ENCODE peak calls at places on chromosomes 11 and 22, in four cellular contexts. G is neural crest cell, N is AG04450, S is dorsolateral prefrontal cortex. D is an unnamed sample.

GRCh38 chr11:119745776-119746535 is 17.0 kb upstream of the NECTIN1 start:
- DNase-seq in S (peak; percentile 54), G (no peak), N (no peak), D (no peak)

GRCh38 chr11:86608251-86608799 is 64.1 kb downstream of the ME3 start:
- DNase-seq in N (peak; percentile 57), G (peak; percentile 46), S (peak; percentile 37), D (peak; percentile 50)

GRCh38 chr11:100790073-100790472 is 103.0 kb downstream of the ARHGAP42 start:
- DNase-seq in N (no peak), S (no peak), G (no peak), D (no peak)

GRCh38 chr11:6650104-6650503 is 5.5 kb downstream of the DCHS1 start:
- DNase-seq in G (no peak), N (no peak), S (no peak), D (no peak)

GRCh38 chr22:27635852-27636251 is 165.7 kb downstream of the MN1 start:
- DNase-seq in G (no peak), S (no peak), N (no peak), D (no peak)

GRCh38 chr22:39718206-39718605 is 147.7 kb downstream of the CACNA1I start:
- DNase-seq in G (no peak), S (no peak), N (no peak), D (no peak)

GRCh38 chr11:45180158-45180887 is 33.9 kb downstream of the PRDM11 start:
- DNase-seq in N (no peak), S (no peak), G (peak; percentile 36), D (peak; percentile 38)

GRCh38 chr11:62974848-62975522 is 9.8 kb downstream of the SLC22A6 start:
- DNase-seq in G (no peak), S (no peak), N (no peak), D (no peak)

GRCh38 chr11:134478611-134479010 is 66.6 kb upstream of the B3GAT1 start:
- DNase-seq in G (no peak), S (no peak), N (no peak), D (no peak)

GRCh38 chr11:78704811-78705210 is 130.1 kb upstream of the NARS2 start:
- DNase-seq in G (no peak), S (no peak), N (no peak), D (no peak)

DNA sequence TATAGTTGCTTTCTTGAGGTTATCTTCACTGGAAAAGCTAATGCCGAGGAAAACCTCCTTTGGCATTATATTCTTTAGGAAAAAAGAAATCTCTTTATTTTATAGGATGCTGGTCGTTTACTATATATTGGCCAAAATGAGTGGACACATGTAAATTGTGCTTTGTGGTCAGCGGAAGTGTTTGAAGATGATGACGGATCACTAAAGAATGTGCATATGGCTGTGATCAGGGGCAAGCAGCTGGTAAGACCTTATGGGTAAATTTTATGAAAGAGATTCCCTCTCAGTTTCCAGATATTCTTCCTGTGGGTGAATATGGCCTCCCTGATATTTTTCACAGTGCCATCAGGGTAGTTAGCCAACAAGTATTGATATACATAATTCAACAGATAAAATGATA is 29.4 kb upstream of the TTC36 start:
- DNase-seq in S (no peak), G (no peak), N (no peak), D (no peak)
- TF ChIP-seq CTCF in S (no peak), G (no peak), N (no peak), D (no peak)

GRCh38 chr11:82494988-82495432 is 238.7 kb downstream of the FAM181B start:
- DNase-seq in G (peak; percentile 2), S (no peak), N (no peak), D (peak; percentile 30)
- TF ChIP-seq CTCF in G (peak; percentile 63), S (no peak), N (peak; percentile 22), D (peak; percentile 33)

GRCh38 chr11:46242961-46243795 is 34.3 kb upstream of the CREB3L1 start:
- DNase-seq in S (peak; percentile 81), N (peak; percentile 95), G (peak; percentile 88), D (peak; percentile 96)
- TF ChIP-seq CTCF in S (peak; percentile 41), N (peak; percentile 3), G (peak; percentile 17), D (no peak)

GRCh38 chr11:25163421-25163820 is 666.6 kb downstream of the LUZP2 start:
- DNase-seq in S (no peak), N (no peak), G (no peak), D (no peak)
- TF ChIP-seq CTCF in S (no peak), N (no peak), G (no peak), D (no peak)

DNA sequence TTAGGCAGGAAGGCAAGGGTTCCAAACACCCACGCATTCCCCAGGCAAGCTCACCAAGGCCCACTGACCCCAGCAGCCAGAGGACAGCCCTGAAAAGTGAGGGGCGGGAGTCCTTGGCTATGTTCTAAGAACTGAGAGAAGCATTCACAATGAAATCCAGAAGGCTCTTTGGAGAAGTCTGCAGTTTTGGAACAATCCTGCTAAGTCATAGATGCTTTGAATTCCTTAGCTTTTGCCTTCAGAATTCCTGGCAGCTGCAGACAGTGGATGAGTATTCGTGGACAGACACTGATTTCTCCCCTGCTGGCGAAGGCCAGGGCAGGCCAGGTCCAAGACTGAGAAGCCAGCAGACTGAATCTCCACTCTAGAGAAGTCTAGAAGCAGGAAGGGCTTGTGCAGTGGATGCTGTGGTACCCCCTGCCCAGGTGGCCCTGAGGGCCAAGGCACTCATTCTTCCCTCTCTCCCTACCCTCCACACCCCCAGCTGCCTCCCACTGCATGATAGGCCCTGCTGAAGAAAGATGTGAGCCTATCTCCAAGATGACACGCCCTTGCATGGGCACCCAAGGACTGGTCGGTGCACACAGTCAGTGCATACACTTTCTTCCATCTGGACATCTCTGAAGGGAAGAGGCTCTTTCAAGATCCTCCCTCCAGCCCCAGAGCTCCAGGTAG is 133.2 kb upstream of the TEAD1 start:
- DNase-seq in N (peak; percentile 87), G (no peak), S (no peak), D (no peak)
- TF ChIP-seq CTCF in N (peak; percentile 65), G (no peak), S (no peak), D (no peak)

GRCh38 chr11:109972939-109973338 is 120.3 kb upstream of the ZC3H12C start:
- DNase-seq in G (no peak), N (no peak), S (no peak), D (no peak)

GRCh38 chr11:109968781-109969180 is 124.4 kb upstream of the ZC3H12C start:
- DNase-seq in G (no peak), N (no peak), S (no peak), D (no peak)

GRCh38 chr11:109972181-109972715 is 120.9 kb upstream of the ZC3H12C start:
- DNase-seq in G (no peak), S (no peak), N (no peak), D (no peak)

GRCh38 chr11:109970516-109971183 is 122.5 kb upstream of the ZC3H12C start:
- DNase-seq in G (no peak), N (no peak), S (no peak), D (no peak)

GRCh38 chr11:109971184-109971523 is 122.0 kb upstream of the ZC3H12C start:
- DNase-seq in G (no peak), S (no peak), N (no peak), D (no peak)
- TF ChIP-seq CTCF in G (no peak), S (no peak), N (no peak), D (no peak)

GRCh38 chr11:65773784-65774411 is 6.9 kb downstream of the AP5B1 start:
- DNase-seq in N (no peak), G (no peak), S (no peak), D (peak; percentile 10)
- TF ChIP-seq CTCF in N (peak; percentile 21), G (no peak), S (no peak), D (no peak)

GRCh38 chr22:30314918-30315317 is 11.8 kb downstream of the TBC1D10A start:
- DNase-seq in N (no peak), S (no peak), G (no peak), D (no peak)
- TF ChIP-seq CTCF in N (no peak), S (no peak), G (no peak), D (no peak)

D was measured in GM13977.